ENCODE peak calls at places on chromosomes 12 and 14, in four cellular contexts. E is IMR-90, A is ovary, W is NCI-H524 treated with DMSO at 0.1 percent for 48 hours. O is an unnamed sample.
A peak's percentile ranks its signal among the peaks of the same experiment; 100 is the strongest.

GRCh38 chr14:93040443-93040842 is 75.3 kb downstream of the ITPK1 start:
- DNase-seq in W (no peak), A (no peak), E (no peak), O (no peak)

GRCh38 chr14:89508863-89509262 is 91.8 kb upstream of the FOXN3 start:
- DNase-seq in W (no peak), A (no peak), E (no peak), O (no peak)

GRCh38 chr14:54829486-54830224 is 73.0 kb downstream of the GCH1 start:
- DNase-seq in W (no peak), A (no peak), E (no peak), O (no peak)

GRCh38 chr12:6872073-6873048 is 742 bp downstream of the SPSB2 start:
- DNase-seq in E (peak; percentile 64), W (no peak), A (peak; percentile 89), O (peak; percentile 84)

GRCh38 chr12:113327000-113327399 is 7.9 kb downstream of the SLC8B1 start:
- DNase-seq in W (no peak), E (no peak), A (no peak), O (no peak)

GRCh38 chr12:109503611-109504010 is 26.2 kb downstream of the UBE3B start:
- DNase-seq in A (no peak), W (no peak), E (no peak), O (no peak)

GRCh38 chr12:104006929-104007328 is 41.3 kb downstream of the TDG start:
- DNase-seq in A (no peak), W (no peak), E (peak; percentile 85), O (no peak)

GRCh38 chr12:87679262-87679661 is 349.9 kb downstream of the C12orf50 start:
- DNase-seq in E (peak; percentile 5), A (no peak), W (no peak), O (no peak)

GRCh38 chr12:106879612-106880011 is 76.1 kb upstream of the TMEM263 start:
- DNase-seq in A (no peak), W (no peak), E (no peak), O (no peak)

GRCh38 chr12:52975820-52976573 is 27.1 kb downstream of the KRT18 start:
- DNase-seq in A (no peak), W (no peak), E (peak; percentile 27), O (no peak)

GRCh38 chr14:105528859-105529505 is 2.6 kb downstream of the TMEM121 start:
- DNase-seq in W (no peak), E (no peak), A (no peak), O (no peak)

GRCh38 chr12:48816148-48816854 is 2.0 kb upstream of the CACNB3 start:
- DNase-seq in E (no peak), W (no peak), A (no peak), O (no peak)

GRCh38 chr12:53113951-53114350 is 10.7 kb downstream of the SOAT2 start:
- DNase-seq in E (no peak), W (no peak), A (no peak), O (no peak)

GRCh38 chr14:106874365-106874764 is 1348.0 kb downstream of the TMEM121 start:
- DNase-seq in E (no peak), A (no peak), W (no peak), O (no peak)

GRCh38 chr12:26971963-26972362 is 33.7 kb downstream of the FGFR1OP2 start:
- DNase-seq in A (no peak), W (no peak), E (no peak), O (no peak)

GRCh38 chr14:96418075-96418474 is 26.1 kb downstream of the AK7 start:
- DNase-seq in E (no peak), A (no peak), W (no peak), O (no peak)

GRCh38 chr14:45083979-45084722 is at the start of gene PRPF39:
- DNase-seq in A (peak; percentile 94), E (peak; percentile 88), W (peak; percentile 88), O (peak; percentile 96)

GRCh38 chr12:28893365-28893764 is 255.7 kb upstream of the FAR2 start:
- DNase-seq in E (peak; percentile 34), A (no peak), W (no peak), O (no peak)

GRCh38 chr12:54038760-54039414 is 6.0 kb downstream of the HOXC5 start:
- DNase-seq in W (no peak), A (peak; percentile 75), E (no peak), O (no peak)

O was measured in ureter.